ENCODE peak calls at places on chromosomes 11 and 22, in eight cellular contexts. R, U, Q, Z, G, O, E and I are unnamed samples.

GRCh38 chr11:63802637-63803414 is 10.4 kb upstream of the SPINDOC start:
- DNase-seq in U (no peak), G (no peak), Z (no peak), O (no peak), Q (no peak), R (no peak), E (peak; percentile 83), I (peak; percentile 63)

GRCh38 chr11:2896047-2896446 is 10.5 kb upstream of the CDKN1C start:
- DNase-seq in Q (no peak), U (no peak), E (no peak), G (no peak), R (no peak), O (no peak), Z (no peak), I (no peak)

GRCh38 chr11:64872790-64873488 is 5.5 kb downstream of the EHD1 start:
- DNase-seq in Q (no peak), E (no peak), G (no peak), U (no peak), O (no peak), Z (no peak), R (no peak), I (no peak)

GRCh38 chr11:76768091-76769047 is 14.8 kb upstream of the TSKU start:
- DNase-seq in E (peak; percentile 20), Q (no peak), R (no peak), Z (no peak), O (no peak), G (peak; percentile 79), U (peak; percentile 57), I (no peak)

GRCh38 chr11:122729139-122729538 is 73.6 kb downstream of the UBASH3B start:
- DNase-seq in U (peak; percentile 55), G (no peak), Z (no peak), Q (no peak), R (no peak), E (no peak), O (no peak), I (no peak)

GRCh38 chr22:31243339-31244043 is 31.4 kb downstream of the LIMK2 start:
- DNase-seq in O (no peak), G (no peak), Q (no peak), Z (no peak), R (no peak), U (no peak), E (no peak), I (peak; percentile 86)

GRCh38 chr11:96116341-96116740 is 192.4 kb upstream of the MTMR2 start:
- DNase-seq in O (no peak), U (no peak), Q (no peak), G (no peak), E (no peak), R (no peak), Z (no peak), I (no peak)

GRCh38 chr11:80748207-80748606 is 1307.4 kb upstream of the TENM4 start:
- DNase-seq in E (no peak), Z (no peak), U (no peak), O (no peak), G (no peak), R (no peak), Q (no peak), I (peak; percentile 3)

GRCh38 chr11:62256281-62256680 is 13.7 kb upstream of the SCGB2A2 start:
- DNase-seq in Z (no peak), U (no peak), G (no peak), R (no peak), E (peak; percentile 17), O (no peak), Q (no peak), I (no peak)

GRCh38 chr22:45882881-45883810 is 93.8 kb downstream of the WNT7B start:
- DNase-seq in Z (no peak), U (no peak), E (no peak), G (peak; percentile 63), O (no peak), R (no peak), Q (no peak), I (no peak)

GRCh38 chr22:42376721-42377177 is 55.5 kb downstream of the NFAM1 start:
- DNase-seq in Q (no peak), Z (no peak), E (peak; percentile 95), O (no peak), R (no peak), U (no peak), G (peak; percentile 91), I (no peak)

GRCh38 chr22:27636716-27637503 is 164.6 kb downstream of the MN1 start:
- DNase-seq in Q (no peak), U (no peak), E (no peak), O (no peak), Z (no peak), G (peak; percentile 69), R (no peak), I (no peak)

GRCh38 chr22:47788461-47788860 is 1026.0 kb downstream of the TBC1D22A start:
- DNase-seq in R (no peak), Q (no peak), E (no peak), U (no peak), G (no peak), O (no peak), Z (no peak), I (no peak)

GRCh38 chr11:79078999-79079398 is 361.8 kb downstream of the TENM4 start:
- DNase-seq in U (no peak), Z (no peak), R (no peak), O (no peak), Q (no peak), G (no peak), E (no peak), I (no peak)

GRCh38 chr11:126993599-126993998 is 7.0 kb downstream of the KIRREL3 start:
- DNase-seq in G (no peak), R (no peak), Z (no peak), U (no peak), O (no peak), E (no peak), Q (no peak), I (no peak)

GRCh38 chr11:126799974-126800373 is 200.6 kb downstream of the KIRREL3 start:
- DNase-seq in R (no peak), O (no peak), U (no peak), Q (no peak), G (no peak), Z (no peak), E (peak; percentile 60), I (no peak)

GRCh38 chr11:17382046-17382728 is 6.3 kb downstream of the KCNJ11 start:
- DNase-seq in O (no peak), U (no peak), G (no peak), Z (no peak), R (no peak), Q (no peak), E (peak; percentile 69), I (no peak)

GRCh38 chr11:83118814-83119213 is 38.1 kb upstream of the PCF11 start:
- DNase-seq in O (no peak), Z (no peak), R (no peak), G (no peak), E (no peak), U (no peak), Q (no peak), I (no peak)

GRCh38 chr11:111194789-111195188 is 50.7 kb upstream of the POU2AF2 start:
- DNase-seq in Z (no peak), G (no peak), O (no peak), Q (no peak), R (no peak), U (no peak), E (no peak), I (no peak)